ENCODE peak calls at places on chromosomes 3 and 15, in seven cellular contexts. T is psoas muscle, H is testis, K is cardiac fibroblast, P is fibroblast of mammary gland, N is foreskin fibroblast, O is lower leg skin. L is an unnamed sample.

GRCh38 chr3:138936763-138937689 is 9.9 kb downstream of the FOXL2 start:
- DNase-seq in T (no peak), H (no peak), K (no peak), P (no peak), N (no peak), O (no peak), L (no peak)

GRCh38 chr3:125437631-125438435 is 62.7 kb upstream of the ZNF148 start:
- DNase-seq in T (peak), H (peak), K (peak), P (peak), N (peak), O (peak), L (peak)

GRCh38 chr3:12188328-12188648 is 29.6 kb upstream of the TIMP4 start:
- DNase-seq in T (no peak), H (no peak), K (no peak), P (no peak), N (no peak), O (no peak), L (no peak)

GRCh38 chr3:159114582-159114981 is 312.7 kb downstream of the MFSD1 start:
- DNase-seq in T (no peak), H (no peak), K (no peak), P (no peak), N (no peak), O (no peak), L (no peak)

GRCh38 chr3:111763101-111763500 is 96.0 kb upstream of the PHLDB2 start:
- DNase-seq in T (no peak), H (no peak), K (no peak), P (no peak), N (no peak), O (no peak), L (no peak)

GRCh38 chr3:427128-427527 is 230.6 kb downstream of the CHL1 start:
- DNase-seq in T (no peak), H (no peak), K (no peak), P (no peak), N (no peak), O (no peak), L (no peak)

GRCh38 chr3:13832130-13832529 is 47.7 kb downstream of the WNT7A start:
- DNase-seq in T (no peak), H (no peak), K (no peak), P (no peak), N (no peak), O (no peak), L (no peak)

GRCh38 chr3:59472541-59472940 is 422.7 kb upstream of the CFAP20DC start:
- DNase-seq in T (no peak), H (no peak), K (no peak), P (peak), N (peak), O (no peak), L (peak)

GRCh38 chr3:10753964-10754363 is 62.1 kb upstream of the SLC6A11 start:
- DNase-seq in T (peak), H (peak), K (peak), P (peak), N (peak), O (no peak), L (peak)

GRCh38 chr3:190566043-190566933 is 52.4 kb downstream of the IL1RAP start:
- DNase-seq in T (peak), H (peak), K (peak), P (peak), N (peak), O (peak), L (peak)

GRCh38 chr3:46130631-46131310 is 77.3 kb downstream of the CCR1 start:
- DNase-seq in T (no peak), H (no peak), K (no peak), P (no peak), N (no peak), O (no peak), L (no peak)

GRCh38 chr15:42955518-42955917 is 34.9 kb upstream of the TTBK2 start:
- DNase-seq in T (no peak), H (no peak), K (no peak), P (peak), N (peak), O (no peak), L (peak)

GRCh38 chr15:70185251-70185711 is 87.6 kb upstream of the TLE3 start:
- DNase-seq in T (no peak), H (no peak), K (peak), P (no peak), N (no peak), O (no peak), L (no peak)

GRCh38 chr15:90376789-90377188 is 11.3 kb upstream of the IQGAP1 start:
- DNase-seq in T (no peak), H (no peak), K (no peak), P (no peak), N (no peak), O (no peak), L (no peak)

GRCh38 chr15:43241100-43241499 is 20.3 kb upstream of the EPB42 start:
- DNase-seq in T (peak), H (peak), K (peak), P (peak), N (peak), O (peak), L (peak)

GRCh38 chr3:71831599-71831998 is 46.7 kb upstream of the PROK2 start:
- DNase-seq in T (no peak), H (no peak), K (peak), P (peak), N (peak), O (no peak), L (peak)

GRCh38 chr3:60935709-60936108 is 315.5 kb downstream of the FHIT start:
- DNase-seq in T (no peak), H (no peak), K (peak), P (peak), N (peak), O (no peak), L (peak)

GRCh38 chr15:85545185-85545584 is 164.8 kb downstream of the AKAP13 start:
- DNase-seq in T (no peak), H (no peak), K (peak), P (peak), N (peak), O (no peak), L (peak)

GRCh38 chr15:63018639-63019038 is 23.9 kb upstream of the TPM1 start:
- DNase-seq in T (no peak), H (no peak), K (peak), P (peak), N (peak), O (no peak), L (peak)

GRCh38 chr3:8835385-8835784 is 66.0 kb upstream of the OXTR start:
- DNase-seq in T (no peak), H (no peak), K (no peak), P (no peak), N (no peak), O (no peak), L (no peak)

GRCh38 chr3:150972379-150972985 is at the start of gene CLRN1:
- DNase-seq in T (no peak), H (peak), K (peak), P (no peak), N (no peak), O (no peak), L (no peak)

GRCh38 chr3:20080956-20081554 is 40.8 kb downstream of the KAT2B start:
- DNase-seq in T (peak), H (peak), K (peak), P (peak), N (no peak), O (peak), L (no peak)

GRCh38 chr3:149732234-149732633 is 20.1 kb downstream of the COMMD2 start:
- DNase-seq in T (no peak), H (no peak), K (no peak), P (no peak), N (no peak), O (no peak), L (no peak)

GRCh38 chr15:67784057-67784781 is 41.1 kb upstream of the SKOR1 start:
- DNase-seq in T (no peak), H (no peak), K (no peak), P (no peak), N (no peak), O (no peak), L (no peak)

GRCh38 chr3:59836525-59836924 is 786.7 kb upstream of the CFAP20DC start:
- DNase-seq in T (no peak), H (no peak), K (no peak), P (no peak), N (no peak), O (no peak), L (no peak)

GRCh38 chr3:54432975-54433374 is 310.6 kb downstream of the CACNA2D3 start:
- DNase-seq in T (no peak), H (no peak), K (no peak), P (no peak), N (no peak), O (no peak), L (peak)

GRCh38 chr15:58240191-58240932 is 102.2 kb downstream of the AQP9 start:
- DNase-seq in T (no peak), H (no peak), K (no peak), P (no peak), N (no peak), O (no peak), L (no peak)

GRCh38 chr3:170714562-170715535 is 129.0 kb upstream of the SLC7A14 start:
- DNase-seq in T (no peak), H (no peak), K (no peak), P (peak), N (peak), O (no peak), L (peak)

GRCh38 chr15:41933771-41934170 is 38.6 kb downstream of the EHD4 start:
- DNase-seq in T (no peak), H (no peak), K (no peak), P (peak), N (peak), O (no peak), L (no peak)

GRCh38 chr3:16768956-16769355 is 115.8 kb upstream of the PLCL2 start:
- DNase-seq in T (no peak), H (no peak), K (peak), P (no peak), N (peak), O (no peak), L (peak)

GRCh38 chr15:25242166-25242879 is 196.5 kb downstream of the UBE3A start:
- DNase-seq in T (peak), H (no peak), K (no peak), P (no peak), N (no peak), O (no peak), L (no peak)

GRCh38 chr3:197404754-197405153 is 106.3 kb upstream of the DLG1 start:
- DNase-seq in T (no peak), H (no peak), K (peak), P (no peak), N (no peak), O (no peak), L (no peak)

GRCh38 chr15:38035701-38036100 is 101.3 kb downstream of the TMCO5A start:
- DNase-seq in T (no peak), H (no peak), K (no peak), P (peak), N (peak), O (no peak), L (no peak)

GRCh38 chr3:149371001-149371722 is 6.3 kb downstream of the TM4SF1 start:
- DNase-seq in T (no peak), H (no peak), K (peak), P (peak), N (peak), O (no peak), L (peak)

GRCh38 chr3:20121088-20121487 is 64.9 kb downstream of the SGO1 start:
- DNase-seq in T (no peak), H (no peak), K (no peak), P (no peak), N (no peak), O (no peak), L (no peak)

GRCh38 chr15:57375827-57376694 is at the start of gene CGNL1:
- DNase-seq in T (peak), H (peak), K (peak), P (no peak), N (peak), O (no peak), L (no peak)

GRCh38 chr3:167568634-167569033 is 85.1 kb downstream of the WDR49 start:
- DNase-seq in T (no peak), H (no peak), K (no peak), P (no peak), N (no peak), O (no peak), L (no peak)

GRCh38 chr15:43187544-43188155 is 2.4 kb downstream of the CCNDBP1 start:
- DNase-seq in T (no peak), H (no peak), K (peak), P (peak), N (peak), O (no peak), L (peak)

GRCh38 chr15:67997996-67998395 is 56.1 kb upstream of the PIAS1 start:
- DNase-seq in T (no peak), H (no peak), K (peak), P (peak), N (peak), O (no peak), L (peak)

GRCh38 chr15:89130194-89130593 is 41.9 kb downstream of the ABHD2 start:
- DNase-seq in T (no peak), H (no peak), K (no peak), P (no peak), N (no peak), O (no peak), L (no peak)

GRCh38 chr15:89136084-89136806 is 48.0 kb downstream of the ABHD2 start:
- DNase-seq in T (no peak), H (no peak), K (no peak), P (no peak), N (no peak), O (no peak), L (no peak)

GRCh38 chr15:89129123-89129815 is 41.0 kb downstream of the ABHD2 start:
- DNase-seq in T (no peak), H (peak), K (peak), P (peak), N (peak), O (no peak), L (no peak)

GRCh38 chr15:89129816-89130134 is 41.5 kb downstream of the ABHD2 start:
- DNase-seq in T (no peak), H (no peak), K (no peak), P (no peak), N (no peak), O (no peak), L (no peak)

DNA sequence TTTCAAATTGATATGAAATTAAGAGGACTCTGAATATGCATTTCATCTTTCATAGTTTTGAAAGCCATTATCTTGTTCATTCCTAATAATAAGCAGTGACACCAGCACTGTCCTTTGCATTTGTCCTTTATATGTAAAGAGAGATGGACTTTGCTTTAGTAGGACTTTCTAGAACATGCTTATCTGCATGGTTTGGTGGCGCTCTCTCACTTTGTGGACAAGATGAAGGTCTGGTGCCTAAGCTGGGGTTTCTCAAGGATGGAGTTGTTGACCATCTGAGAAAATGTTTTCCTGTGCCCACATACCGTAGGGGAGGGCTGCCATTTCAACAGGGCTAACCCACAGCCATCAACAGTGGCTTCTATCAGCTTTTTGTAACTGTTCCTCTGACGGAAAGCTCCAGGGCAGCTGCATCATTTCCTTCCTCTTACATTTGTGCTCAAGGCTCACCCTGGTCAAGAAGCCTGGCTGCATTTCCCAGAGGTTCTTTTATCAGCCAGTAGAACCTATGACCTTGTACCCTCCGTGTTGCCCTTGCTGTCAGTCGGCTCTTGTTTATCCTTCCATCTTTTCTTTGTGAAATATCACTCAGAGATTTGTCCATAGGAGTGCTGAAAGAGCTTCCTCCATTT is 44.5 kb downstream of the ABHD2 start:
- DNase-seq in T (no peak), H (peak), K (peak), P (no peak), N (no peak), O (peak), L (no peak)
- TF ChIP-seq CTCF in T (no peak), H (no peak), K (no peak), P (no peak), N (no peak), O (no peak), L (no peak)

GRCh38 chr3:194489736-194490612 is 3.2 kb upstream of the ATP13A3 start:
- DNase-seq in T (no peak), H (no peak), K (peak), P (peak), N (peak), O (no peak), L (peak)
- H3K4me3 ChIP-seq in T (no peak), H (no peak), K (no peak), P (no peak), N (no peak), O (no peak), L (no peak)

GRCh38 chr3:43142472-43142871 is 36.6 kb upstream of the POMGNT2 start:
- DNase-seq in T (no peak), H (no peak), K (no peak), P (no peak), N (no peak), O (no peak), L (no peak)
- TF ChIP-seq CTCF in T (no peak), H (no peak), K (no peak), P (no peak), N (no peak), O (no peak), L (no peak)

DNA sequence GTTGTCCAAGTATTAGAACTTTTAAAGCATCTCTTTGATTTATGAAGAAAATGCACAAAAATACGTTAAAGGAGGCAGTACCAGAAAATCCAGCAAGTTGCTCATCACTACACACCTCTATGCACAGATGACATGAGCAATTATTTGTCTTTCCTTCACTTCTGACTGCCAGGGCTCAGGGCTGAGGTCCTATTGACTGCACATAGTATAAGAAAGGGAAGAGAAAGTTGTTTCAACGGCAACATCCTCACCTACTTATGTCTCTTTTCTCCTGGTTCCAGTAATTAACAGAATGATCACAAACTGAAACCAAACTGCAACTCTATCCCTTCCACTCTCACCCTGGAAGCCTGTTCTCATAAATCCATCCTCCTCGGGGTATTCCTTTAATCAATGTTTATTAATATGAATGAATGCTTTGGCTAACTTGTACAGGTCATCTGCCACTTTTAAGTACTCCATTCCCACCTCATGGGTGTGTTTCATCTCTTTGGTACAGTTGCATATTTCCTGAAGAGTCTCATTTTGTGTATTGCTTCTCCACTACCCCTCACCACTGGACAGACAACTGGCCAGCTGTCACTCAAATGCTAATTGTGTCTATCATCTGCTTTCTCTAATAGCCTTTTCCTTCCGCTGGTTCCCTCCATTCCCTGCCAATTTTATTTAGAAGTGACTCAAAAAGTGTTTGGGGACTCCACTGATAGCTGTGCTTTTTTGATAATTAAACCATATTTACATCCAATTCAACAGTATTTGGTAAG is 34.5 kb downstream of the RAB27A start:
- DNase-seq in T (no peak), H (no peak), K (no peak), P (no peak), N (no peak), O (no peak), L (no peak)
- H3K4me3 ChIP-seq in T (peak), H (no peak), K (no peak), P (no peak), N (no peak), O (no peak), L (no peak)

L was measured in AG10803.